ENCODE peak calls at places on chromosomes 4 and X, in five cellular contexts. V is trophoblast cell, U is neuronal stem cell, P is mesendoderm, L is H1. X is an unnamed sample.

GRCh38 chr4:77959566-77960338 is 97.1 kb downstream of the MRPL1 start:
- DNase-seq in V (peak), U (peak), P (peak), L (no peak), X (peak)

GRCh38 chr4:7917669-7918068 is 22.0 kb downstream of the AFAP1 start:
- DNase-seq in V (peak), U (no peak), P (peak), L (no peak), X (no peak)

GRCh38 chrX:24676403-24677024 is 17.2 kb upstream of the POLA1 start:
- DNase-seq in V (peak), U (no peak), P (peak), L (no peak), X (no peak)

GRCh38 chr4:103067841-103068547 is 8.6 kb downstream of the SLC9B2 start:
- DNase-seq in V (peak), U (no peak), P (peak), L (no peak), X (peak)

GRCh38 chrX:75067931-75068330 is 88.2 kb downstream of the ABCB7 start:
- DNase-seq in V (no peak), U (no peak), P (no peak), L (no peak), X (peak)

GRCh38 chrX:115362334-115363095 is 73.0 kb downstream of the LUZP4 start:
- DNase-seq in V (no peak), U (no peak), P (peak), L (no peak), X (peak)

GRCh38 chr4:38837849-38838248 is 18.8 kb downstream of the TLR6 start:
- DNase-seq in V (no peak), U (no peak), P (no peak), L (no peak), X (peak)

GRCh38 chrX:129996120-129996519 is 13.7 kb downstream of the BCORL1 start:
- DNase-seq in V (peak), U (no peak), P (no peak), L (no peak), X (peak)

GRCh38 chr4:44760142-44760898 is 34.0 kb upstream of the GNPDA2 start:
- DNase-seq in V (peak), U (peak), P (peak), L (no peak), X (peak)

GRCh38 chr4:148203056-148203898 is 238.9 kb downstream of the NR3C2 start:
- DNase-seq in V (no peak), U (peak), P (peak), L (no peak), X (no peak)

GRCh38 chr4:117773067-117773946 is 261.0 kb upstream of the NDST3 start:
- DNase-seq in V (no peak), U (no peak), P (no peak), L (no peak), X (no peak)

GRCh38 chr4:123060039-123060770 is 137.8 kb upstream of the NUDT6 start:
- DNase-seq in V (no peak), U (no peak), P (peak), L (no peak), X (no peak)

GRCh38 chrX:74119016-74119910 is 184.7 kb upstream of the ZCCHC13 start:
- DNase-seq in V (peak), U (no peak), P (peak), L (no peak), X (peak)

GRCh38 chrX:19344207-19344534 is 444 bp downstream of the PDHA1 start:
- DNase-seq in V (no peak), U (no peak), P (no peak), L (no peak), X (no peak)

GRCh38 chrX:13472975-13473665 is 96.3 kb upstream of the EGFL6 start:
- DNase-seq in V (no peak), U (no peak), P (no peak), L (no peak), X (no peak)

GRCh38 chrX:30967516-30967915 is 78.5 kb upstream of the TAB3 start:
- DNase-seq in V (peak), U (no peak), P (no peak), L (no peak), X (no peak)

GRCh38 chrX:1466232-1466661 is 13.5 kb upstream of the ASMTL start:
- DNase-seq in V (no peak), U (no peak), P (no peak), L (peak), X (no peak)

GRCh38 chr4:143337600-143338287 is 1.1 kb downstream of the GAB1 start:
- DNase-seq in V (peak), U (no peak), P (peak), L (no peak), X (peak)

GRCh38 chrX:11722304-11722703 is 35.7 kb upstream of the MSL3 start:
- DNase-seq in V (no peak), U (no peak), P (no peak), L (no peak), X (no peak)

GRCh38 chrX:131830400-131831184 is 192.5 kb upstream of the STK26 start:
- DNase-seq in V (peak), U (peak), P (peak), L (peak), X (peak)

GRCh38 chr4:76821661-76822060 is 76.3 kb downstream of the SOWAHB start:
- DNase-seq in V (no peak), U (no peak), P (no peak), L (no peak), X (peak)

GRCh38 chrX:103697687-103698086 is 11.2 kb upstream of the MORF4L2 start:
- DNase-seq in V (no peak), U (no peak), P (peak), L (no peak), X (no peak)

GRCh38 chr4:3372933-3373465 is 68.8 kb upstream of the HGFAC start:
- DNase-seq in V (peak), U (no peak), P (no peak), L (no peak), X (no peak)

GRCh38 chrX:44282753-44283152 is 60.7 kb downstream of the EFHC2 start:
- DNase-seq in V (peak), U (no peak), P (no peak), L (no peak), X (no peak)

GRCh38 chrX:45781901-45782553 is 581.4 kb upstream of the DIPK2B start:
- DNase-seq in V (peak), U (no peak), P (peak), L (no peak), X (peak)

GRCh38 chrX:135295238-135295943 is 13.9 kb upstream of the ETDC start:
- DNase-seq in V (peak), U (peak), P (peak), L (peak), X (peak)

GRCh38 chr4:38759077-38759789 is 23.6 kb downstream of the TLR10 start:
- DNase-seq in V (peak), U (peak), P (peak), L (peak), X (peak)

GRCh38 chr4:113222006-113222405 is 172.6 kb downstream of the ANK2 start:
- DNase-seq in V (peak), U (no peak), P (peak), L (no peak), X (peak)

GRCh38 chr4:56129431-56129861 is 180.7 kb downstream of the CEP135 start:
- DNase-seq in V (peak), U (no peak), P (peak), L (peak), X (no peak)

GRCh38 chr4:87530868-87531267 is 1.7 kb upstream of the SPARCL1 start:
- DNase-seq in V (no peak), U (no peak), P (no peak), L (no peak), X (peak)

GRCh38 chrX:1500701-1501624 is 36.0 kb downstream of the P2RY8 start:
- DNase-seq in V (no peak), U (no peak), P (no peak), L (peak), X (no peak)

GRCh38 chr4:158914178-158914577 is 145.4 kb downstream of the FNIP2 start:
- DNase-seq in V (peak), U (no peak), P (no peak), L (no peak), X (peak)

GRCh38 chrX:150477364-150477763 is 91.1 kb upstream of the MTM1 start:
- DNase-seq in V (no peak), U (no peak), P (no peak), L (no peak), X (no peak)

GRCh38 chr4:114603455-114603854 is 4.8 kb downstream of the UGT8 start:
- DNase-seq in V (no peak), U (no peak), P (peak), L (no peak), X (no peak)

GRCh38 chr4:157992038-157992706 is 180.7 kb downstream of the GASK1B start:
- DNase-seq in V (peak), U (peak), P (peak), L (no peak), X (peak)

GRCh38 chr4:52071786-52072552 is 20.9 kb downstream of the SPATA18 start:
- DNase-seq in V (peak), U (no peak), P (no peak), L (no peak), X (no peak)
- H2BK5ac ChIP-seq in V (no peak), U (no peak), P (no peak), L (no peak), X (no peak)

GRCh38 chr4:186900232-186900900 is 176.7 kb upstream of the FAT1 start:
- DNase-seq in V (peak), U (no peak), P (no peak), L (no peak), X (peak)

GRCh38 chr4:186901850-186902249 is 178.2 kb upstream of the FAT1 start:
- DNase-seq in V (no peak), U (no peak), P (no peak), L (no peak), X (no peak)

GRCh38 chr4:186902361-186902760 is 178.7 kb upstream of the FAT1 start:
- DNase-seq in V (no peak), U (no peak), P (no peak), L (no peak), X (no peak)

GRCh38 chr4:186900980-186901379 is 177.3 kb upstream of the FAT1 start:
- DNase-seq in V (no peak), U (no peak), P (no peak), L (no peak), X (no peak)

DNA sequence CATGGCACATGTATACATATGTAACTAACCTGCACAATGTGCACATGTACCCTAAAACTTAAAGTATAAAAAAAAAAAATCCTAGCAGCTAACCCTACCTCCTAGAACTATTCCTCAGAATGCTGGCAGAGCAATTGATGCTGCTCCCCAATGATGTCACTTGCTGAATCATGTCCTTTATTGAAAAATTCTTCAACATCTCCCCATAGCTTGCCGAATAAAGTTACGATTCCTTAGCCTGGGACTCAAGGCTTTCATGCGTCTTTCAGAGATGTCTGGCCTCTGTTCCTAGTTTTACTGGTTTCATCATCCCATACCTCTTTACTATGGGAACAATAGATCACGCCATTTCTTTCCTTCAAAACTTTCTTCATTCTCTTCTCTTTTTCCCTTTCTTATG is 174.7 kb upstream of the FAT1 start:
- DNase-seq in V (no peak), U (no peak), P (no peak), L (no peak), X (no peak)
- H2BK5ac ChIP-seq in V (no peak), U (no peak), P (no peak), L (no peak), X (no peak)

GRCh38 chr4:119626420-119626819 is 2.2 kb downstream of the PDE5A start:
- DNase-seq in V (no peak), U (no peak), P (no peak), L (no peak), X (no peak)

GRCh38 chr4:119629142-119629471 is 503 bp upstream of the PDE5A start:
- DNase-seq in V (no peak), U (no peak), P (no peak), L (no peak), X (no peak)

GRCh38 chr4:119627267-119628190 is 1.1 kb downstream of the PDE5A start:
- DNase-seq in V (peak), U (peak), P (peak), L (peak), X (peak)

GRCh38 chr4:119626943-119627266 is 1.7 kb downstream of the PDE5A start:
- DNase-seq in V (no peak), U (no peak), P (no peak), L (no peak), X (no peak)

DNA sequence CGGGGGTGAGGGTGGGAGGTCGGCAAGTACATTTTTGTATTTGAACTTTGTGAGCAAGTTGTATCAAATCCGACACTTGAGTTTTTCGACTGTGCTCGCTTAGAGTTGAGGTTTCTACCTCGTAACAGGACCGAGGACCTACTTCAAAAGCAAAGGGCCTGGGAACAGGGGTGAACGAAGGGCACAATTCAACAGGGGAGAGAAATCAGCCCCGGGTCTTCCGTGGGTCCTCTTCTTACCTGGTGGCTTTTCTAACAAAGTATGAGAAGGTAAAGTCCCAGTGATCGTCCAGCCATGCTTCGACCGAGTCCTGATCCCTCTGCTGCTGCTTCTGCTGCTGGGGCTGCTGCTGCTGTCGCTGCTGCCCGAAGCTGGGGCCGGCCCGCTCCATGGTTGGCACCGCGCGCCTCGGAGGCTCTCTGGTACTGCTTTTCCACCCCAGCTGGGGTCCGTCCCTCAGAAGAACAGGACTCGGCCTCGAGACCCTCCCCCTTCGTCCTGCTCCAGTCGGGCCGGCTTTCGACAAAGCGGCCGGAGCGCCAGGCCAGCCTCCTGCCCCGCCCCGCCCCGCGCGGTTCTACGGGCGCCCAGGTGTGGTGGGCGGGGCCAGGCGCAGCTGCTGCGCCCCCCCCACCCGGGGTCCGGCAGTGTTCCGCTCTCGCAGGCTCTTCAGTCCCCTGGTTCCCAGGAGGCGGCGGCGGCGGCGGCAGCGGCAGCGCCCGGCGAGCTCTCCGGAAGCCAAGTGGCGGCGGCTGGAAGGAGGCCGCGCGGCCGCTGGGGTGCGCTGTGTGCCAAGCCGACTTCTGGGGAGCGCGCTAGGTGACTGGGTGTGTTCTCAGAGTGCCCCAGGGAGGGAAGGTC is at the start of gene PDE5A:
- DNase-seq in V (peak), U (peak), P (peak), L (peak), X (peak)
- H2BK5ac ChIP-seq in V (peak), U (no peak), P (peak), L (peak), X (peak)

GRCh38 chr4:85222561-85222960 is 252.4 kb upstream of the ARHGAP24 start:
- DNase-seq in V (no peak), U (no peak), P (no peak), L (no peak), X (no peak)
- H2BK5ac ChIP-seq in V (no peak), U (no peak), P (no peak), L (no peak), X (no peak)

GRCh38 chrX:52934704-52935468 is 23.4 kb downstream of the FAM156A start:
- DNase-seq in V (peak), U (peak), P (peak), L (peak), X (peak)
- H2BK5ac ChIP-seq in V (peak), U (peak), P (no peak), L (peak), X (peak)

X was measured in IMR-90.